ENCODE peak calls at places on chromosome 5, in four cellular contexts. R is WTC11, P is SK-N-SH, N is K562. L is an unnamed sample.
A peak's percentile ranks its signal among the peaks of the same experiment; 100 is the strongest.

GRCh38 chr5:80781356-80781755 is 126.6 kb upstream of the DHFR start:
- DNase-seq in P (no peak), N (no peak), R (no peak), L (no peak)

GRCh38 chr5:73759771-73760170 is 133.8 kb downstream of the ARHGEF28 start:
- DNase-seq in P (no peak), N (no peak), R (no peak), L (no peak)

GRCh38 chr5:135139397-135140134 is 105.5 kb upstream of the PITX1 start:
- DNase-seq in N (peak; percentile 62), P (no peak), R (no peak), L (peak; percentile 45)

GRCh38 chr5:52989781-52990530 is 804 bp downstream of the ITGA2 start:
- DNase-seq in N (no peak), R (peak; percentile 64), P (peak; percentile 73), L (no peak)

GRCh38 chr5:111337133-111337532 is 112.9 kb downstream of the CAMK4 start:
- DNase-seq in N (no peak), P (no peak), R (no peak), L (no peak)

GRCh38 chr5:124906339-124907097 is 160.1 kb upstream of the ZNF608 start:
- DNase-seq in P (peak; percentile 20), R (peak; percentile 22), N (no peak), L (peak; percentile 17)

GRCh38 chr5:122880749-122881148 is 35.3 kb downstream of the SNX24 start:
- DNase-seq in R (no peak), N (no peak), P (peak; percentile 51), L (no peak)

GRCh38 chr5:14438195-14438606 is 143.4 kb upstream of the OTULINL start:
- DNase-seq in N (no peak), R (no peak), P (no peak), L (no peak)

GRCh38 chr5:78221964-78222451 is 72.5 kb downstream of the AP3B1 start:
- DNase-seq in R (peak; percentile 25), N (no peak), P (no peak), L (no peak)

GRCh38 chr5:124927735-124928134 is 181.3 kb upstream of the ZNF608 start:
- DNase-seq in P (no peak), N (no peak), R (no peak), L (no peak)

GRCh38 chr5:134554319-134555222 is 29.1 kb downstream of the JADE2 start:
- DNase-seq in P (peak; percentile 83), N (no peak), R (no peak), L (no peak)

GRCh38 chr5:77855369-77855768 is 79.2 kb upstream of the TBCA start:
- DNase-seq in N (no peak), R (no peak), P (no peak), L (no peak)

GRCh38 chr5:68070641-68071191 is 144.8 kb upstream of the PIK3R1 start:
- DNase-seq in N (no peak), P (no peak), R (no peak), L (no peak)

GRCh38 chr5:17378346-17378984 is 119.6 kb upstream of the TAF11L2 start:
- DNase-seq in P (no peak), N (no peak), R (no peak), L (no peak)

GRCh38 chr5:124302504-124302903 is 443.9 kb downstream of the ZNF608 start:
- DNase-seq in N (no peak), R (no peak), P (no peak), L (no peak)

GRCh38 chr5:135323227-135323626 is 75.8 kb downstream of the MACROH2A1 start:
- DNase-seq in P (no peak), R (no peak), N (no peak), L (no peak)

GRCh38 chr5:119323630-119324000 is 32.2 kb upstream of the TNFAIP8 start:
- DNase-seq in P (no peak), N (no peak), R (no peak), L (no peak)

GRCh38 chr5:35294976-35295375 is 64.7 kb upstream of the PRLR start:
- DNase-seq in N (no peak), P (no peak), R (no peak), L (no peak)

GRCh38 chr5:116446356-116447005 is 128.1 kb downstream of the SEMA6A start:
- DNase-seq in R (no peak), N (no peak), P (no peak), L (no peak)

GRCh38 chr5:57825026-57825683 is 342.5 kb upstream of the ACTBL2 start:
- DNase-seq in P (no peak), N (no peak), R (no peak), L (no peak)

GRCh38 chr5:149666212-149666852 is 63.8 kb upstream of the PPARGC1B start:
- DNase-seq in P (no peak), R (no peak), N (peak; percentile 53), L (no peak)

GRCh38 chr5:11715797-11716196 is 188.4 kb downstream of the CTNND2 start:
- DNase-seq in N (no peak), P (no peak), R (no peak), L (no peak)

GRCh38 chr5:1882337-1883119 is at the start of gene IRX4:
- DNase-seq in N (no peak), R (peak; percentile 72), P (peak; percentile 50), L (no peak)

GRCh38 chr5:170268884-170269283 is 28.7 kb downstream of the LCP2 start:
- DNase-seq in R (no peak), N (no peak), P (no peak), L (no peak)

GRCh38 chr5:153676821-153677220 is 186.4 kb downstream of the GRIA1 start:
- DNase-seq in R (no peak), P (no peak), N (no peak), L (no peak)

GRCh38 chr5:148186248-148187003 is 16.4 kb upstream of the SPINK6 start:
- DNase-seq in R (no peak), P (no peak), N (no peak), L (no peak)

GRCh38 chr5:179258922-179259730 is 86.1 kb downstream of the ADAMTS2 start:
- DNase-seq in N (no peak), R (peak; percentile 9), P (peak; percentile 61), L (no peak)

GRCh38 chr5:28190011-28190410 is 1151.6 kb upstream of the CDH9 start:
- DNase-seq in N (no peak), P (no peak), R (no peak), L (no peak)

GRCh38 chr5:3122216-3122615 is 370.7 kb upstream of the IRX2 start:
- DNase-seq in R (no peak), N (no peak), P (no peak), L (no peak)

GRCh38 chr5:40652441-40653220 is 27.1 kb upstream of the PTGER4 start:
- DNase-seq in R (no peak), P (no peak), N (no peak), L (no peak)

GRCh38 chr5:10278658-10279279 is 28.7 kb downstream of the CCT5 start:
- DNase-seq in R (no peak), P (no peak), N (no peak), L (no peak)

GRCh38 chr5:11385251-11385900 is 518.9 kb downstream of the CTNND2 start:
- DNase-seq in R (peak; percentile 20), N (no peak), P (peak; percentile 23), L (no peak)

GRCh38 chr5:53397845-53398244 is 82.6 kb upstream of the FST start:
- DNase-seq in R (no peak), N (no peak), P (no peak), L (no peak)

GRCh38 chr5:55226934-55227737 is at the start of gene MCIDAS:
- DNase-seq in R (peak; percentile 83), N (peak; percentile 89), P (peak; percentile 77), L (no peak)

GRCh38 chr5:57778528-57779175 is 296.0 kb upstream of the ACTBL2 start:
- DNase-seq in R (no peak), N (no peak), P (no peak), L (no peak)

GRCh38 chr5:131587541-131587940 is 47.5 kb downstream of the RAPGEF6 start:
- DNase-seq in R (no peak), N (no peak), P (no peak), L (no peak)
- TF ChIP-seq FOXJ3 in R (no peak), N (no peak), P (no peak), L (no peak)

GRCh38 chr5:102545175-102545574 is 46.4 kb upstream of the SLCO6A1 start:
- DNase-seq in N (peak; percentile 6), P (peak; percentile 11), R (peak; percentile 75), L (peak; percentile 35)
- TF ChIP-seq FOXJ3 in N (no peak), P (no peak), R (no peak), L (no peak)

DNA sequence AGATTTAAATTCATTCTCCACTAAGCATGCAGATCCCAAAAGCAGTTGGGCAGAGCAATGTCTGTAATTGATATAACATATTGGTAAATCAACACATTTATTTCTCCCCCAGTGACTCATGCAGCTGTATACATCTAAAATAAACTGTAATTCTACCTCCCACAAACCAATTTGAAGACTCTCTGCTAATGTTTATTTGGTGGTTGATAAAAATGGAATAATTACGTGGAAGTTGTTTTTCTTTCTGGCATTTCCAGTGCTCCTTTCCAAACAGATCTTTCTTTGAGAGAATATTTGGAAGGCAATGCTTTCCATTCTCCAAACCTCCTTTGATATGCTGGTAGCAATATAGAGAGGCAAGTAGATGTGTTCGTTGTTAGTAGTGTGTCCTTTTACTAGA is 194.7 kb downstream of the CHSY3 start:
- DNase-seq in P (no peak), N (no peak), R (no peak), L (no peak)
- TF ChIP-seq FOXJ3 in P (no peak), N (no peak), R (no peak), L (no peak)

GRCh38 chr5:173010021-173010420 is 26.4 kb downstream of the ATP6V0E1 start:
- DNase-seq in P (no peak), N (no peak), R (no peak), L (no peak)
- TF ChIP-seq FOXJ3 in P (no peak), N (no peak), R (no peak), L (no peak)

L was measured in HepG2.